ENCODE peak calls at places on chromosome 22, in nine cellular contexts. S is activated CD4-positive, alpha-beta T cell treated with anti-CD3 and anti-CD28 coated beads for 24 hours; F is IMR-90; W is RKO; T is left colon; Z is fibroblast of lung; O is astrocyte of the spinal cord; Y is pancreas; P is stimulated activated CD8-positive, alpha-beta memory T cell treated with anti-CD3 and anti-CD28 coated beads, Interleukin-15, amount 100 ng/mL, for 1 hour. G is an unnamed sample.

GRCh38 chr22:49621601-49622210 is 206.0 kb downstream of the BRD1 start:
- DNase-seq in P (no peak), F (no peak), O (no peak), Y (no peak), Z (no peak), W (no peak), T (no peak), S (no peak), G (no peak)

GRCh38 chr22:39579909-39580571 is 9.5 kb downstream of the CACNA1I start:
- DNase-seq in T (no peak), Z (no peak), Y (no peak), P (no peak), W (no peak), S (no peak), O (no peak), F (no peak), G (no peak)

GRCh38 chr22:49789289-49790141 is 38.2 kb downstream of the BRD1 start:
- DNase-seq in Z (peak), S (no peak), Y (no peak), P (no peak), F (peak), T (no peak), W (no peak), O (no peak), G (peak)

GRCh38 chr22:39545310-39546063 is 12.9 kb upstream of the RPS19BP1 start:
- DNase-seq in Y (peak), P (peak), O (peak), Z (peak), F (no peak), T (no peak), W (no peak), S (peak), G (peak)

GRCh38 chr22:29313126-29314071 is 2.1 kb downstream of the RASL10A start:
- DNase-seq in F (no peak), S (no peak), W (no peak), O (peak), P (no peak), Y (no peak), T (peak), Z (peak), G (no peak)

GRCh38 chr22:24183321-24184031 is 2.2 kb downstream of the SUSD2 start:
- DNase-seq in Y (peak), O (no peak), W (no peak), Z (no peak), F (no peak), T (no peak), P (no peak), S (no peak), G (no peak)

GRCh38 chr22:44402196-44403111 is 89.7 kb upstream of the SHISAL1 start:
- DNase-seq in O (no peak), T (peak), Y (no peak), P (no peak), Z (no peak), W (no peak), F (no peak), S (no peak), G (no peak)

GRCh38 chr22:47050601-47051051 is 288.2 kb downstream of the TBC1D22A start:
- DNase-seq in W (no peak), Z (no peak), F (no peak), T (no peak), O (no peak), P (no peak), S (no peak), Y (peak), G (peak)

GRCh38 chr22:27776410-27776958 is 25.1 kb downstream of the MN1 start:
- DNase-seq in W (no peak), P (no peak), Y (no peak), O (no peak), S (no peak), F (no peak), Z (no peak), T (no peak), G (no peak)

GRCh38 chr22:30181459-30182353 is 64.9 kb downstream of the LIF start:
- DNase-seq in Y (no peak), O (no peak), P (no peak), T (no peak), W (no peak), S (no peak), Z (no peak), F (no peak), G (no peak)

GRCh38 chr22:24760708-24761306 is 13.7 kb downstream of the PIWIL3 start:
- DNase-seq in Z (no peak), T (no peak), S (no peak), F (no peak), W (no peak), P (no peak), O (no peak), Y (no peak), G (no peak)

GRCh38 chr22:44622147-44622427 is 79.9 kb upstream of the PRR5 start:
- DNase-seq in W (no peak), S (no peak), T (no peak), P (no peak), F (no peak), Z (no peak), O (no peak), Y (no peak), G (no peak)

GRCh38 chr22:30611197-30611596 is 4.2 kb downstream of the TCN2 start:
- DNase-seq in P (no peak), F (peak), W (peak), O (no peak), T (no peak), Y (no peak), Z (no peak), S (no peak), G (no peak)

GRCh38 chr22:33785283-33785991 is 134.8 kb downstream of the LARGE1 start:
- DNase-seq in O (peak), Y (no peak), F (peak), W (peak), S (no peak), P (no peak), Z (peak), T (no peak), G (no peak)

GRCh38 chr22:40668611-40669390 is 10.5 kb upstream of the MCHR1 start:
- DNase-seq in T (no peak), Y (no peak), S (no peak), W (peak), Z (peak), F (peak), P (no peak), O (peak), G (no peak)

GRCh38 chr22:41531422-41531727 is 12.9 kb downstream of the POLR3H start:
- DNase-seq in T (no peak), S (no peak), Y (no peak), P (no peak), Z (no peak), O (no peak), W (no peak), F (no peak), G (no peak)

GRCh38 chr22:44620129-44620840 is 81.7 kb upstream of the PRR5 start:
- DNase-seq in W (no peak), Z (peak), T (peak), Y (no peak), F (peak), P (peak), S (peak), O (peak), G (peak)

GRCh38 chr22:19840955-19841640 is 13.6 kb downstream of the GNB1L start:
- DNase-seq in F (no peak), T (no peak), Z (no peak), S (no peak), W (no peak), O (no peak), P (no peak), Y (no peak), G (no peak)